ENCODE peak calls at places on chromosomes 12 and 14, in four cellular contexts. W, X, Z and F are unnamed samples.

GRCh38 chr12:57825451-57825850 is 6.9 kb upstream of the AVIL start:
- DNase-seq in X (no peak), Z (no peak), W (no peak), F (no peak)

GRCh38 chr12:57611116-57611809 is at the start of gene ARHGEF25:
- DNase-seq in W (peak; percentile 48), X (peak; percentile 97), Z (no peak), F (peak; percentile 41)

GRCh38 chr12:25284024-25284423 is 33.3 kb upstream of the KRAS start:
- DNase-seq in X (no peak), Z (no peak), W (no peak), F (no peak)

GRCh38 chr12:4107911-4108697 is 165.5 kb upstream of the CCND2 start:
- DNase-seq in X (no peak), Z (no peak), W (no peak), F (no peak)

GRCh38 chr12:121769831-121770301 is 23.6 kb downstream of the RHOF start:
- DNase-seq in Z (no peak), W (no peak), X (no peak), F (peak; percentile 77)

GRCh38 chr12:1925125-1925963 is 6.9 kb upstream of the CACNA2D4 start:
- DNase-seq in W (no peak), Z (no peak), X (peak; percentile 15), F (no peak)

GRCh38 chr14:100289916-100290606 is 16.2 kb downstream of the SLC25A29 start:
- DNase-seq in Z (no peak), W (no peak), X (peak; percentile 47), F (no peak)

GRCh38 chr14:70203686-70204085 is 14.9 kb upstream of the SLC8A3 start:
- DNase-seq in W (no peak), Z (no peak), X (no peak), F (no peak)

GRCh38 chr12:3725267-3726115 is 27.4 kb downstream of the CRACR2A start:
- DNase-seq in Z (no peak), W (no peak), X (no peak), F (no peak)

GRCh38 chr14:102493585-102493984 is 16.0 kb downstream of the ANKRD9 start:
- DNase-seq in Z (no peak), W (no peak), X (no peak), F (no peak)

GRCh38 chr14:30214456-30215090 is 286.9 kb upstream of the PRKD1 start:
- DNase-seq in X (peak; percentile 3), Z (peak; percentile 8), W (peak; percentile 62), F (peak; percentile 75)
- TF ChIP-seq PBX3 in X (no peak), Z (no peak), W (no peak), F (no peak)

GRCh38 chr14:74462993-74463392 is 30.1 kb downstream of the NPC2 start:
- DNase-seq in X (no peak), W (no peak), Z (no peak), F (no peak)
- TF ChIP-seq PBX3 in X (no peak), W (no peak), Z (no peak), F (no peak)

DNA sequence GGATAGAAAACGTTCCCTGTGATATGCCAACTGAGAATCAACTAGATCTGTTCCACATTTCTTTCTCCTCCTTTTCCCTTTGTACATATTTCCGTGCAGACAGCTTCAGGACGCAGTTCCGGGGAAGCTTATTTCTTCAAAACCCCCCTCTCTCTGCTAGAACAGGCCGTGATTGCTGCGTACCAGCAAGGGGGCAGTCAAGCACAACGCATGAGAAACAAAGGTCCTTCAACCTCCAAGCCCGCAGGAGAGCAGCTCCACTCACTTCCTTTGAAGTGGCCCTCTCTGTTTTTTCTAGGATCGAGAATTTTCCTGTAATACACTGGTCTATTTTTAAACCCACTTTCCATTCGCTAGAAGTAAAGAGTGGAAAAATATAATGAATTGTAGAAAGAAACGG is 80.8 kb downstream of the ZNF664 start:
- DNase-seq in W (peak; percentile 73), X (peak; percentile 44), Z (no peak), F (peak; percentile 52)
- TF ChIP-seq PBX3 in W (no peak), X (no peak), Z (no peak), F (no peak)

GRCh38 chr14:49405291-49405690 is 180.9 kb downstream of the RPS29 start:
- DNase-seq in Z (no peak), W (no peak), X (no peak), F (no peak)
- TF ChIP-seq PBX3 in Z (no peak), W (no peak), X (no peak), F (no peak)